ENCODE peak calls at places on chromosomes 6 and 20, in nine cellular contexts. E is NCI-H774, W is amygdala, Z is GM20000, J is left cardiac atrium, M is mammary epithelial cell, R is PC-3, K is aorta, O is fibroblast of lung. G is an unnamed sample.

GRCh38 chr20:9409352-9409751 is 105.0 kb upstream of the LAMP5 start:
- DNase-seq in Z (no peak), J (no peak), M (peak; percentile 43), K (no peak), E (no peak), O (peak; percentile 76), W (no peak), R (peak; percentile 77), G (no peak)

GRCh38 chr6:73722318-73723060 is 26.5 kb downstream of the CD109 start:
- DNase-seq in W (no peak), J (no peak), Z (peak; percentile 33), K (no peak), E (no peak), M (peak; percentile 87), O (peak; percentile 89), R (peak; percentile 39), G (no peak)

GRCh38 chr6:160991411-160992322 is at the start of gene MAP3K4:
- DNase-seq in Z (peak; percentile 90), W (peak; percentile 79), O (peak; percentile 82), R (peak; percentile 62), K (peak; percentile 96), J (peak; percentile 88), M (peak; percentile 81), E (peak; percentile 70), G (peak; percentile 89)

GRCh38 chr6:31752739-31753319 is 9.6 kb upstream of the SAPCD1 start:
- DNase-seq in R (peak; percentile 84), O (peak; percentile 90), K (no peak), J (no peak), W (no peak), E (no peak), M (peak; percentile 52), Z (no peak), G (no peak)

GRCh38 chr6:21992178-21992967 is 304.5 kb downstream of the PRL start:
- DNase-seq in J (no peak), E (no peak), K (no peak), Z (no peak), R (peak; percentile 64), O (peak; percentile 89), W (no peak), M (peak; percentile 42), G (no peak)

GRCh38 chr6:31657406-31658157 is 1.9 kb downstream of the APOM start:
- DNase-seq in W (no peak), R (peak; percentile 19), E (no peak), J (no peak), Z (no peak), M (no peak), O (no peak), K (no peak), G (no peak)

GRCh38 chr6:45187841-45188240 is 140.3 kb upstream of the RUNX2 start:
- DNase-seq in M (peak; percentile 71), W (no peak), E (no peak), R (peak; percentile 84), K (no peak), J (no peak), O (peak; percentile 77), Z (no peak), G (no peak)

GRCh38 chr6:157879873-157880254 is 56.8 kb downstream of the SNX9 start:
- DNase-seq in E (no peak), W (peak; percentile 61), Z (no peak), R (no peak), O (no peak), J (no peak), M (no peak), K (no peak), G (no peak)

GRCh38 chr6:29665942-29666825 is 9.3 kb downstream of the MOG start:
- DNase-seq in M (no peak), Z (no peak), W (no peak), K (no peak), R (no peak), J (no peak), O (no peak), E (no peak), G (no peak)

GRCh38 chr20:40477805-40478204 is 211.2 kb downstream of the MAFB start:
- DNase-seq in J (no peak), Z (no peak), R (no peak), E (no peak), K (no peak), O (no peak), M (no peak), W (no peak), G (no peak)

GRCh38 chr6:79250107-79250514 is 15.6 kb upstream of the HMGN3 start:
- DNase-seq in R (no peak), E (no peak), W (no peak), K (no peak), J (no peak), M (no peak), O (no peak), Z (peak; percentile 54), G (no peak)

GRCh38 chr6:36368421-36368820 is 19.0 kb downstream of the ETV7 start:
- DNase-seq in O (no peak), J (no peak), K (no peak), Z (no peak), W (no peak), E (no peak), M (no peak), R (no peak), G (no peak)

GRCh38 chr20:16260911-16261310 is 312.3 kb downstream of the KIF16B start:
- DNase-seq in R (peak; percentile 61), K (no peak), M (no peak), E (no peak), J (no peak), O (peak; percentile 15), W (no peak), Z (no peak), G (no peak)

GRCh38 chr6:31557443-31558317 is 10.3 kb downstream of the NFKBIL1 start:
- DNase-seq in K (no peak), W (no peak), M (no peak), E (no peak), O (no peak), R (no peak), Z (no peak), J (no peak), G (no peak)

GRCh38 chr6:15036690-15037245 is 209.1 kb upstream of the JARID2 start:
- DNase-seq in K (no peak), M (no peak), O (no peak), R (no peak), Z (no peak), J (peak; percentile 82), E (peak; percentile 18), W (peak; percentile 50), G (peak; percentile 83)

GRCh38 chr20:16729080-16729479 is 746 bp upstream of the SNRPB2 start:
- DNase-seq in Z (no peak), W (no peak), K (no peak), R (no peak), M (no peak), E (no peak), J (no peak), O (no peak), G (no peak)

GRCh38 chr20:21096321-21097043 is 9.7 kb downstream of the LINC00237 start:
- DNase-seq in J (no peak), Z (peak; percentile 18), K (no peak), E (no peak), W (peak; percentile 67), R (peak; percentile 60), M (no peak), O (no peak), G (no peak)

GRCh38 chr6:169955796-169956493 is 204.5 kb downstream of the ERMARD start:
- DNase-seq in Z (no peak), R (no peak), J (no peak), M (no peak), O (no peak), E (no peak), K (peak; percentile 62), W (no peak), G (no peak)

GRCh38 chr20:16459019-16459700 is 114.1 kb downstream of the KIF16B start:
- DNase-seq in Z (no peak), K (no peak), J (peak; percentile 39), R (peak; percentile 47), O (peak; percentile 87), M (peak; percentile 55), W (no peak), E (no peak), G (no peak)

GRCh38 chr6:30641048-30641447 is 5.9 kb upstream of the C6orf136 start:
- DNase-seq in W (no peak), K (no peak), M (no peak), Z (no peak), J (no peak), E (no peak), O (no peak), R (no peak), G (no peak)

GRCh38 chr20:45176526-45176925 is 1.8 kb downstream of the PI3 start:
- DNase-seq in K (no peak), W (no peak), Z (no peak), M (no peak), E (no peak), O (no peak), J (no peak), R (peak; percentile 43), G (no peak)

G was measured in Right ventricle myocardium inferior.